ENCODE peak calls at places on chromosomes 7 and 10, in nine cellular contexts. Z is astrocyte of the hippocampus, Q is iPS DF 6.9, O is GM23248, T is LHCN-M2, G is osteocyte, N is ureter, B is fibroblast of the conjunctiva, H is Daoy. P is an unnamed sample.
A peak's percentile ranks its signal among the peaks of the same experiment; 100 is the strongest.

GRCh38 chr10:121158988-121159579 is 307.9 kb downstream of the WDR11 start:
- DNase-seq in N (no peak), O (no peak), Q (no peak), T (no peak), Z (peak; percentile 23), B (no peak), G (no peak), H (no peak), P (no peak)

GRCh38 chr10:50470798-50471582 is 152.8 kb downstream of the SGMS1 start:
- DNase-seq in N (no peak), O (peak; percentile 20), H (peak; percentile 16), T (no peak), Z (peak; percentile 66), Q (no peak), G (no peak), B (no peak), P (peak; percentile 70)

GRCh38 chr10:3961082-3961481 is 176.1 kb upstream of the KLF6 start:
- DNase-seq in G (no peak), B (no peak), T (no peak), N (no peak), H (no peak), O (no peak), Q (no peak), Z (no peak), P (no peak)

GRCh38 chr7:99784007-99784406 is at the start of gene CYP3A4:
- DNase-seq in T (no peak), G (no peak), B (no peak), O (peak; percentile 6), N (no peak), H (no peak), Z (no peak), Q (no peak), P (no peak)

GRCh38 chr7:157674027-157674714 is 337.4 kb downstream of the DNAJB6 start:
- DNase-seq in T (no peak), B (no peak), Q (no peak), Z (no peak), G (no peak), H (peak; percentile 9), N (peak; percentile 37), O (no peak), P (no peak)

GRCh38 chr7:24982917-24983316 is 2.9 kb upstream of the OSBPL3 start:
- DNase-seq in Q (no peak), B (no peak), T (peak; percentile 28), N (no peak), O (peak; percentile 35), Z (no peak), G (no peak), H (peak; percentile 26), P (no peak)

GRCh38 chr7:10085231-10085630 is 888.4 kb upstream of the PHF14 start:
- DNase-seq in B (no peak), O (no peak), G (no peak), T (no peak), Z (no peak), H (no peak), N (no peak), Q (no peak), P (no peak)

GRCh38 chr10:7788640-7789335 is 811 bp downstream of the ATP5F1C start:
- DNase-seq in Q (no peak), O (peak; percentile 68), H (peak; percentile 21), B (no peak), T (no peak), G (no peak), N (no peak), Z (peak; percentile 63), P (no peak)

GRCh38 chr10:122541541-122542002 is 19.0 kb upstream of the DMBT1 start:
- DNase-seq in G (no peak), Q (no peak), T (no peak), Z (no peak), O (peak; percentile 50), B (no peak), H (no peak), N (no peak), P (no peak)

GRCh38 chr7:144379791-144380384 is 23.6 kb downstream of the NOBOX start:
- DNase-seq in G (peak; percentile 57), H (no peak), B (no peak), T (no peak), N (no peak), Z (no peak), Q (no peak), O (no peak), P (no peak)

GRCh38 chr7:111113263-111114017 is 22.5 kb downstream of the LRRN3 start:
- DNase-seq in T (peak; percentile 63), B (no peak), N (no peak), Q (no peak), H (peak; percentile 80), G (no peak), Z (peak; percentile 70), O (peak; percentile 70), P (peak; percentile 77)

GRCh38 chr10:118467200-118467599 is 125.1 kb upstream of the FAM204A start:
- DNase-seq in G (no peak), H (no peak), T (no peak), O (no peak), N (no peak), Q (no peak), Z (no peak), B (no peak), P (no peak)

GRCh38 chr10:944034-944831 is 12.7 kb upstream of the LARP4B start:
- DNase-seq in G (no peak), Q (no peak), N (peak; percentile 59), B (peak; percentile 37), T (peak; percentile 49), H (peak; percentile 32), O (peak; percentile 91), Z (no peak), P (no peak)

GRCh38 chr7:7653568-7654187 is 13.1 kb downstream of the UMAD1 start:
- DNase-seq in O (peak; percentile 23), Q (peak; percentile 41), B (no peak), H (peak; percentile 23), G (no peak), Z (no peak), N (no peak), T (peak; percentile 34), P (peak; percentile 20)

P was measured in RCC 7860.